ENCODE peak calls at places on chromosomes 16 and 17, in eight cellular contexts. C, N, J, P, T, G, E and F are unnamed samples.

GRCh38 chr16:48971571-48972071 is 310.0 kb downstream of the CBLN1 start:
- DNase-seq in C (no peak), N (no peak), J (no peak), P (no peak), T (no peak), G (no peak), E (no peak), F (no peak)

GRCh38 chr17:18159551-18160120 is 24.0 kb upstream of the ALKBH5 start:
- DNase-seq in C (no peak), N (no peak), J (no peak), P (no peak), T (no peak), G (no peak), E (no peak), F (no peak)

GRCh38 chr17:83092186-83092585 is 12.8 kb downstream of the METRNL start:
- DNase-seq in C (no peak), N (no peak), J (no peak), P (no peak), T (no peak), G (no peak), E (no peak), F (no peak)

GRCh38 chr16:88785106-88785924 is at the start of gene PIEZO1:
- DNase-seq in C (peak), N (peak), J (no peak), P (no peak), T (peak), G (peak), E (peak), F (peak)

GRCh38 chr16:66359012-66359411 is 7.5 kb upstream of the CDH5 start:
- DNase-seq in C (no peak), N (no peak), J (no peak), P (no peak), T (no peak), G (no peak), E (peak), F (no peak)

GRCh38 chr16:30740364-30741251 is 7.6 kb upstream of the PHKG2 start:
- DNase-seq in C (peak), N (no peak), J (no peak), P (no peak), T (peak), G (no peak), E (no peak), F (peak)

GRCh38 chr17:66468241-66469087 is 166.1 kb downstream of the PRKCA start:
- DNase-seq in C (peak), N (no peak), J (no peak), P (no peak), T (no peak), G (no peak), E (no peak), F (no peak)

GRCh38 chr16:619476-620100 is 11.2 kb upstream of the WFIKKN1 start:
- DNase-seq in C (no peak), N (no peak), J (no peak), P (no peak), T (peak), G (no peak), E (no peak), F (no peak)

GRCh38 chr17:27414271-27414670 is 42.0 kb upstream of the KSR1 start:
- DNase-seq in C (no peak), N (no peak), J (no peak), P (no peak), T (no peak), G (no peak), E (no peak), F (no peak)

GRCh38 chr16:87740909-87741424 is 24.8 kb downstream of the KLHDC4 start:
- DNase-seq in C (no peak), N (no peak), J (no peak), P (no peak), T (no peak), G (no peak), E (no peak), F (no peak)

GRCh38 chr17:76887809-76888208 is 19.6 kb downstream of the MGAT5B start:
- DNase-seq in C (peak), N (no peak), J (no peak), P (peak), T (no peak), G (no peak), E (no peak), F (no peak)